ENCODE peak calls at places on chromosome 13, in five cellular contexts. T, N, G, O and E are unnamed samples.

GRCh38 chr13:85589021-85589420 is 210.2 kb downstream of the SLITRK6 start:
- DNase-seq in T (no peak), N (no peak), G (no peak), O (no peak), E (no peak)

GRCh38 chr13:71722206-71722605 is 144.8 kb downstream of the DACH1 start:
- DNase-seq in T (no peak), N (no peak), G (no peak), O (no peak), E (no peak)

GRCh38 chr13:51997641-51998330 is 13.5 kb downstream of the ATP7B start:
- DNase-seq in T (no peak), N (no peak), G (no peak), O (peak; percentile 59), E (no peak)

GRCh38 chr13:48304132-48304876 is 753 bp downstream of the RB1 start:
- DNase-seq in T (peak; percentile 42), N (peak; percentile 53), G (peak; percentile 32), O (no peak), E (no peak)

GRCh38 chr13:76991432-76991795 is 467 bp upstream of the CLN5 start:
- DNase-seq in T (peak; percentile 86), N (no peak), G (peak; percentile 46), O (no peak), E (peak; percentile 60)

GRCh38 chr13:85520445-85520844 is 278.8 kb downstream of the SLITRK6 start:
- DNase-seq in T (no peak), N (no peak), G (no peak), O (no peak), E (no peak)

GRCh38 chr13:53136554-53136953 is 107.9 kb downstream of the OLFM4 start:
- DNase-seq in T (no peak), N (no peak), G (peak; percentile 32), O (no peak), E (no peak)

GRCh38 chr13:102599451-102600012 is 2.7 kb downstream of the TPP2 start:
- DNase-seq in T (peak; percentile 36), N (no peak), G (no peak), O (no peak), E (no peak)

GRCh38 chr13:110528911-110529310 is 32.6 kb downstream of the RAB20 start:
- DNase-seq in T (no peak), N (no peak), G (no peak), O (no peak), E (no peak)

GRCh38 chr13:91922969-91923592 is 524.7 kb downstream of the GPC5 start:
- DNase-seq in T (no peak), N (no peak), G (no peak), O (no peak), E (no peak)

GRCh38 chr13:24192036-24192810 is 31.7 kb downstream of the SPATA13 start:
- DNase-seq in T (no peak), N (no peak), G (no peak), O (no peak), E (no peak)

GRCh38 chr13:71771144-71771543 is 95.9 kb downstream of the DACH1 start:
- DNase-seq in T (no peak), N (no peak), G (no peak), O (no peak), E (no peak)

GRCh38 chr13:84192125-84192524 is 309.9 kb upstream of the SLITRK1 start:
- DNase-seq in T (no peak), N (no peak), G (no peak), O (no peak), E (no peak)

GRCh38 chr13:78317030-78317429 is 286.3 kb downstream of the POU4F1 start:
- DNase-seq in T (no peak), N (no peak), G (no peak), O (no peak), E (no peak)

DNA sequence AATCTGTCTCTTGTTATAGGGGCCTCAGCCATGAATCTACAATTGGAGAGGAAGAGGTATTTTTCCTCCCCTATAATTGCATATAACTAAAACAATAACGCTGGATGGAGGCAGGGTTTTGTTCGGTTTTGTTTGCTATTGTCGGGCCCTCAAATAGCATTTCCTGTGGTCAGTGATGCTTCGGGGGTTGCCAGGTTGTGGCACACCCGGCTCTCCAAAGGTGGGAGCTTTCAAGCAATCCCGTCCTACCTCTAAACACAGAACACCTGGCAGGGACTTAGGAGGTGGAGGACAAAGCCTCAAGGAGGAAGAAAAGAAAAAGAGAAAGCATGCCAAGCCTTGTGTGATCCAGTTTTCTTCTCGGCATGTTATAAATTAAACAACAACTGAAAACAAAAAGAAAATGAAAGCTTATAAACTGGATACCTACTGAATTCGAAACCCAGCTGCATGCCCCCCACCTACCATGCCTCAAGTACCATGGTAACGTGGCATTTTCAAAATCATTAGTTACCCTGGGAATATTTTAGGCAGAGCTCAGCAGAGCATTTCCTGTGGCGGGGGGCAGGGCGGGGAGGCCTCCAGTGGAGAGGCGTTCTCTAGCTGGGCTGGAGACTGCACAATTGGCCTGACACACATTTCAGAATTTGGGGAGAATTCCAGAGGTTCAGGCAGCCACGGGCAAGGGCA is 213.8 kb downstream of the DCLK1 start:
- DNase-seq in T (no peak), N (no peak), G (no peak), O (no peak), E (no peak)
- H3K4me3 ChIP-seq in T (no peak overlapping the region), N (no peak overlapping the region), G (peak overlapping the region; percentile 48), O (no peak overlapping the region), E (no peak overlapping the region)

GRCh38 chr13:113448885-113449692 is 4.2 kb downstream of the ADPRHL1 start:
- DNase-seq in T (peak; percentile 69), N (peak; percentile 87), G (peak; percentile 55), O (peak; percentile 99), E (peak; percentile 75)
- H3K27ac ChIP-seq in T (no peak overlapping the region), N (peak overlapping the region; percentile 47), G (peak overlapping the region; percentile 67), O (peak overlapping the region; percentile 84), E (peak overlapping the region; percentile 69)

DNA sequence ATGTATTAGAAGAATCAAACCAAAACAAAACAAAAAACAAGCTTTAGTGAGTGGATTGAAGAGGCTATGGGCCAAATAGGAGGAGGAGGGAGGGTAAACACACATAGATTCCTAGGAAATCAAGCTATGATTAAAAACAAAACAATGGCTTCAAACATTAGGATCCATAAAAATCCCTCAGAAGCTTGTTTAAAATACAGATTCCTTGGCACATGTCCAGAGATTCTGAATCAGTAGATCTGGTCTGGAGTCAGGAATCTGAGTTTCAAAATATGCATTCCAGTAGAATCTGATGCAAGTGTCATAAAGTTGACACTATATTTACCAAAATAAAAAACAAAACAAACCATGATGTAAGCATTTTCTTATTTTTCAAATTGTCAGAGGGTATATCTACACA is 692.8 kb upstream of the SGCG start:
- DNase-seq in T (no peak), N (no peak), G (no peak), O (no peak), E (no peak)
- H3K9me3 ChIP-seq in T (no peaks in the 10 kb centered on the region), N (no peaks in the 10 kb centered on the region), G (no peaks in the 10 kb centered on the region), O (no peaks in the 10 kb centered on the region), E (no peaks in the 10 kb centered on the region)

DNA sequence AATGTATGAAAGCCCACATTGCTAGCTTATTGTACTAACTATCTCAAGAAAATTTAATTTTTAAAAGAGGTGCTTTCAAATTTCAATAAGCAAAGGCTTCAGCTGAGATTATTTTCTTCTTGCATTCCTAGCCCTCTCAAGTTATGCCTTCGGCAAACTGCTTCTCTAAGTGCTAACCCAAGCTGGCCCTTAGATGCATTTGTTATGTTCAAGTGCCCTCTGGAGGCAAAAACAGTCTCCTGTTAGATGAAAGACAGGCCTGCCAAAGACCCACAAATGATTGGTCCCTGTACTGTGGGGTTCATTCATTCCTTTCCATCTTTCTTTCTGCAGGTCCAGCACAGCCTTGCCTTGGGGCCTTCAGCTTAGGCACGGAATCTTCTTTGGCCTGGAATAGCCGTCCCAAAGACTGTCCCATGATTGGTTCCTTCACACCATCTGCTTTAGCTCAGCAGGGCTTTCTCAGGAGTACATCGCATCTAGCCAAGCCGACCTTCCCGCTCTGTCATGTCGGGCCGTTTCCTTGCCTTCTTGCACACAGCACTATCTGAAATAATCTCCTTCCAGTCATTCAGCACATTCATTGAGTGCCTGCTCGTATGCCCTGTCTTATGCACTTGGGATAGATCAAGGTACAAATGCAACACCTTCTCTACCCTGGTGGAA is 26.4 kb upstream of the TPTE2 start:
- DNase-seq in T (peak; percentile 47), N (no peak), G (no peak), O (peak; percentile 45), E (no peak)
- H3K4me3 ChIP-seq in T (no peak overlapping the region), N (no peak overlapping the region), G (no peak overlapping the region), O (no peak overlapping the region), E (no peak overlapping the region)

DNA sequence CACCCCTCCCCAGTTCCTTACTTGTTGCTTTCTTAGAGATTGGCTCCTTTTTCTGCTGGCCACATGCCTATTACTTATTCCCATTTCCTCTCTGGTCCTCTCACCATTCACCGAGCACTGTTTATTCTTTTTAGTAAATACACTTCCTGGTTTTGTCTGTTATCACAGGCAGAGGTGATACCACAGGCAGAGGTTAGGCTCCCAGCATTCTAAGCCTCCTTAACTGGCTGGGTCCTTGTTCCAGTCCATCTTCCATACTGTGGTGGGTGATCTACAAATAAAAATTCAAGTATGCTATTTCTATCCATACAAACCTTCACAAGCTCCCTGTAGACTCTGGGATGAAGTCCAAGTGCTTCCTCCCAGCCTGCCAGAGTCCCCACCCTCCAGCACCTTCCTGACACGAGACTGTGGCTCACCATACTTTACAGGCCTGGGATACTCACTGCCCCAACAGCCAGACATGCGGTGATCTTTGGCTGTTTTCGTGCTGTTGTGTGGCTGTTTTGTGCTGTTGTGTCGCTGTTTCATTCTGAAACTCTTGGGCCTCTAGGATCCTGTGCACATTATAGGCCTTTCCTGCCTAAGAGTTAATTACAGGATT is 315.9 kb downstream of the ATP8A2 start:
- DNase-seq in T (no peak), N (no peak), G (no peak), O (no peak), E (no peak)
- H3K27ac ChIP-seq in T (no peak overlapping the region), N (no peak overlapping the region), G (no peak overlapping the region), O (no peak overlapping the region), E (no peak overlapping the region)

GRCh38 chr13:19172647-19173030 is 9.0 kb downstream of the TUBA3C start:
- DNase-seq in T (no peak), N (no peak), G (no peak), O (no peak), E (no peak)
- H3K9me3 ChIP-seq in T (no peaks in the 10 kb centered on the region), N (no peaks in the 10 kb centered on the region), G (no peaks in the 10 kb centered on the region), O (no peaks in the 10 kb centered on the region), E (no peaks in the 10 kb centered on the region)

GRCh38 chr13:45046445-45046844 is 57.1 kb downstream of the GPALPP1 start:
- DNase-seq in T (no peak), N (no peak), G (no peak), O (no peak), E (no peak)
- H3K4me3 ChIP-seq in T (peak overlapping the region; percentile 13), N (no peak overlapping the region), G (peak overlapping the region; percentile 64), O (no peak overlapping the region), E (peak overlapping the region; percentile 53)